ENCODE peak calls at places on chromosome 6, in eight cellular contexts. I, U, P, O, W, K, L and V are unnamed samples.
A peak's percentile ranks its signal among the peaks of the same experiment; 100 is the strongest.

GRCh38 chr6:5442319-5442718 is 181.0 kb downstream of the FARS2 start:
- DNase-seq in K (no peak), I (no peak), O (no peak), L (no peak), P (no peak), W (no peak), U (no peak), V (no peak)

GRCh38 chr6:87674286-87674685 is 27.7 kb downstream of the AKIRIN2 start:
- DNase-seq in I (no peak), L (no peak), K (no peak), P (no peak), O (no peak), W (no peak), U (no peak), V (no peak)

GRCh38 chr6:106642476-106642875 is 13.1 kb downstream of the QRSL1 start:
- DNase-seq in P (no peak), O (no peak), K (peak; percentile 10), W (no peak), L (no peak), U (no peak), I (no peak), V (no peak)

GRCh38 chr6:99603421-99604160 is 3.0 kb upstream of the PRDM13 start:
- DNase-seq in W (peak; percentile 56), L (peak; percentile 4), K (peak; percentile 13), U (no peak), I (no peak), O (no peak), P (peak; percentile 45), V (peak; percentile 47)

GRCh38 chr6:78868124-78868523 is 773 bp downstream of the IRAK1BP1 start:
- DNase-seq in I (no peak), O (no peak), L (no peak), P (no peak), K (peak; percentile 5), W (no peak), U (no peak), V (no peak)

GRCh38 chr6:72553531-72554202 is 68.2 kb upstream of the KCNQ5 start:
- DNase-seq in U (peak; percentile 18), O (peak; percentile 73), L (peak; percentile 97), I (no peak), K (peak; percentile 85), W (peak; percentile 95), P (no peak), V (no peak)

GRCh38 chr6:21538186-21538798 is 55.3 kb upstream of the SOX4 start:
- DNase-seq in I (no peak), U (no peak), K (no peak), O (no peak), P (no peak), L (no peak), W (peak; percentile 59), V (no peak)

GRCh38 chr6:140736227-140736626 is 1361.8 kb upstream of the CITED2 start:
- DNase-seq in O (no peak), U (peak; percentile 36), P (no peak), L (no peak), I (no peak), K (peak; percentile 75), W (no peak), V (no peak)

GRCh38 chr6:42046491-42047219 is 3.7 kb upstream of the TAF8 start:
- DNase-seq in K (peak; percentile 77), U (no peak), I (peak; percentile 65), P (no peak), O (no peak), W (peak; percentile 13), L (peak; percentile 10), V (no peak)

GRCh38 chr6:52507557-52508260 is 69.2 kb downstream of the TRAM2 start:
- DNase-seq in L (no peak), U (peak; percentile 57), W (peak; percentile 86), P (no peak), K (peak; percentile 87), I (no peak), O (no peak), V (no peak)

GRCh38 chr6:157029980-157030690 is 253.0 kb downstream of the ARID1B start:
- DNase-seq in W (no peak), I (no peak), K (no peak), O (no peak), U (no peak), P (no peak), L (no peak), V (no peak)

GRCh38 chr6:163710552-163710951 is 296.0 kb downstream of the QKI start:
- DNase-seq in I (no peak), W (no peak), U (no peak), K (no peak), P (no peak), O (no peak), L (no peak), V (no peak)

GRCh38 chr6:80454197-80454596 is 347.7 kb downstream of the BCKDHB start:
- DNase-seq in P (no peak), W (peak; percentile 98), I (no peak), O (no peak), K (peak; percentile 85), L (no peak), U (peak; percentile 38), V (no peak)

GRCh38 chr6:20978176-20978614 is 443.9 kb downstream of the CDKAL1 start:
- DNase-seq in K (peak; percentile 7), O (no peak), I (no peak), W (peak; percentile 83), L (no peak), U (peak; percentile 56), P (no peak), V (no peak)

GRCh38 chr6:31525932-31526591 is 2.7 kb upstream of the MCCD1 start:
- DNase-seq in U (no peak), W (peak; percentile 74), L (no peak), O (no peak), K (peak; percentile 79), I (no peak), P (no peak), V (no peak)

GRCh38 chr6:33052627-33053026 is 20.8 kb downstream of the HLA-DPA1 start:
- DNase-seq in P (no peak), U (no peak), W (no peak), L (no peak), K (no peak), I (no peak), O (no peak), V (no peak)

GRCh38 chr6:63904844-63905243 is 269.2 kb downstream of the PHF3 start:
- DNase-seq in I (no peak), U (no peak), W (peak; percentile 85), O (no peak), L (no peak), K (peak; percentile 96), P (no peak), V (no peak)

GRCh38 chr6:1716845-1717244 is 107.1 kb downstream of the FOXC1 start:
- DNase-seq in O (no peak), P (no peak), K (no peak), L (no peak), I (no peak), U (no peak), W (peak; percentile 10), V (no peak)

GRCh38 chr6:7471171-7471570 is 70.3 kb upstream of the DSP start:
- DNase-seq in L (no peak), P (no peak), U (no peak), K (no peak), I (no peak), W (no peak), O (no peak), V (no peak)

GRCh38 chr6:112691289-112691688 is 344.2 kb downstream of the RFPL4B start:
- DNase-seq in P (no peak), L (no peak), U (peak; percentile 31), O (no peak), K (peak; percentile 76), W (peak; percentile 95), I (no peak), V (no peak)

GRCh38 chr6:148203970-148204369 is 138.7 kb upstream of the SASH1 start:
- DNase-seq in U (no peak), O (no peak), K (peak; percentile 41), P (no peak), L (peak; percentile 62), W (peak; percentile 71), I (no peak), V (no peak)

GRCh38 chr6:161442381-161442858 is 168.6 kb upstream of the AGPAT4 start:
- DNase-seq in I (no peak), U (no peak), L (no peak), K (no peak), W (no peak), O (no peak), P (no peak), V (no peak)

GRCh38 chr6:27608916-27609883 is 136.3 kb upstream of the ZNF184 start:
- DNase-seq in K (peak; percentile 84), L (no peak), P (no peak), W (peak; percentile 89), O (no peak), I (no peak), U (peak; percentile 65), V (no peak)

GRCh38 chr6:109490708-109491107 is 7.7 kb upstream of the ZBTB24 start:
- DNase-seq in O (no peak), I (no peak), U (no peak), K (no peak), P (no peak), W (no peak), L (no peak), V (no peak)

GRCh38 chr6:53043626-53044025 is 21.6 kb upstream of the FBXO9 start:
- DNase-seq in W (peak; percentile 45), P (no peak), L (no peak), O (no peak), I (no peak), U (no peak), K (peak; percentile 45), V (no peak)

GRCh38 chr6:81570673-81571072 is 181.8 kb downstream of the TENT5A start:
- DNase-seq in W (no peak), P (no peak), O (no peak), I (no peak), L (no peak), K (no peak), U (no peak), V (no peak)

GRCh38 chr6:25035451-25036435 is 100.0 kb upstream of the RIPOR2 start:
- DNase-seq in I (no peak), O (no peak), P (no peak), W (no peak), K (no peak), U (no peak), L (no peak), V (no peak)

GRCh38 chr6:108778421-108779186 is 69.6 kb upstream of the ARMC2 start:
- DNase-seq in I (no peak), L (no peak), O (no peak), P (no peak), W (no peak), K (no peak), U (no peak), V (no peak)

GRCh38 chr6:127608554-127609270 is 31.7 kb downstream of the C6orf58 start:
- DNase-seq in L (no peak), P (no peak), W (no peak), O (no peak), U (no peak), K (no peak), I (no peak), V (no peak)

GRCh38 chr6:161242779-161243693 is 30.8 kb downstream of the AGPAT4 start:
- DNase-seq in L (no peak), W (peak; percentile 95), I (no peak), K (peak; percentile 26), O (no peak), U (no peak), P (no peak), V (no peak)

GRCh38 chr6:167279766-167280440 is 11.2 kb upstream of the UNC93A start:
- DNase-seq in K (no peak), I (no peak), W (no peak), P (no peak), O (no peak), L (no peak), U (no peak), V (no peak)

GRCh38 chr6:169861431-169862045 is 110.1 kb downstream of the ERMARD start:
- DNase-seq in P (no peak), U (no peak), L (no peak), O (no peak), I (no peak), K (no peak), W (no peak), V (no peak)

GRCh38 chr6:159577564-159577963 is 115.5 kb downstream of the SOD2 start:
- DNase-seq in O (no peak), K (no peak), P (no peak), L (no peak), U (no peak), I (no peak), W (no peak), V (no peak)